ENCODE peak calls at places on chromosome 3, in ten cellular contexts. One of them, this sample, is unnamed.

GRCh38 chr3:66537735-66538134 is 36.9 kb upstream of the LRIG1 start:
- DNase-seq in heart left ventricle: no peak
- DNase-seq in IMR-90: no peak
- DNase-seq in Peyer's patch: no peak
- DNase-seq in erythroblast: no peak
- DNase-seq in uterus: no peak
- DNase-seq in lower leg skin: no peak
- DNase-seq in body of pancreas: no peak
- DNase-seq in sigmoid colon: no peak
- DNase-seq in tibial nerve: no peak
- DNase-seq in this sample: no peak

GRCh38 chr3:119681279-119681678 is 4.1 kb upstream of the COX17 start:
- DNase-seq in heart left ventricle: no peak
- DNase-seq in IMR-90: peak
- DNase-seq in Peyer's patch: no peak
- DNase-seq in erythroblast: peak
- DNase-seq in uterus: no peak
- DNase-seq in lower leg skin: no peak
- DNase-seq in body of pancreas: no peak
- DNase-seq in sigmoid colon: no peak
- DNase-seq in tibial nerve: no peak
- DNase-seq in this sample: peak

GRCh38 chr3:129051776-129052400 is 8.7 kb upstream of the GP9 start:
- DNase-seq in heart left ventricle: no peak
- DNase-seq in IMR-90: no peak
- DNase-seq in Peyer's patch: no peak
- DNase-seq in erythroblast: peak
- DNase-seq in uterus: no peak
- DNase-seq in lower leg skin: no peak
- DNase-seq in body of pancreas: peak
- DNase-seq in sigmoid colon: no peak
- DNase-seq in tibial nerve: no peak
- DNase-seq in this sample: no peak

GRCh38 chr3:185988080-185988815 is 50.4 kb upstream of the TRA2B start:
- DNase-seq in heart left ventricle: no peak
- DNase-seq in IMR-90: no peak
- DNase-seq in Peyer's patch: no peak
- DNase-seq in erythroblast: no peak
- DNase-seq in uterus: no peak
- DNase-seq in lower leg skin: no peak
- DNase-seq in body of pancreas: no peak
- DNase-seq in sigmoid colon: no peak
- DNase-seq in tibial nerve: no peak
- DNase-seq in this sample: no peak

GRCh38 chr3:71499477-71499876 is 84.1 kb downstream of the FOXP1 start:
- DNase-seq in heart left ventricle: no peak
- DNase-seq in IMR-90: no peak
- DNase-seq in Peyer's patch: no peak
- DNase-seq in erythroblast: no peak
- DNase-seq in uterus: no peak
- DNase-seq in lower leg skin: no peak
- DNase-seq in body of pancreas: no peak
- DNase-seq in sigmoid colon: no peak
- DNase-seq in tibial nerve: no peak
- DNase-seq in this sample: no peak

GRCh38 chr3:135034291-135034768 is 239.3 kb downstream of the EPHB1 start:
- DNase-seq in heart left ventricle: no peak
- DNase-seq in IMR-90: no peak
- DNase-seq in Peyer's patch: no peak
- DNase-seq in erythroblast: no peak
- DNase-seq in uterus: no peak
- DNase-seq in lower leg skin: no peak
- DNase-seq in body of pancreas: no peak
- DNase-seq in sigmoid colon: no peak
- DNase-seq in tibial nerve: no peak
- DNase-seq in this sample: no peak

GRCh38 chr3:50246517-50246954 is 10.5 kb downstream of the GNAI2 start:
- DNase-seq in heart left ventricle: peak
- DNase-seq in IMR-90: peak
- DNase-seq in Peyer's patch: peak
- DNase-seq in erythroblast: peak
- DNase-seq in uterus: peak
- DNase-seq in lower leg skin: peak
- DNase-seq in body of pancreas: no peak
- DNase-seq in sigmoid colon: no peak
- DNase-seq in tibial nerve: no peak
- DNase-seq in this sample: peak

GRCh38 chr3:37271636-37272035 is 97.3 kb upstream of the LRRFIP2 start:
- DNase-seq in heart left ventricle: no peak
- DNase-seq in IMR-90: no peak
- DNase-seq in Peyer's patch: no peak
- DNase-seq in erythroblast: no peak
- DNase-seq in uterus: no peak
- DNase-seq in lower leg skin: no peak
- DNase-seq in body of pancreas: no peak
- DNase-seq in sigmoid colon: no peak
- DNase-seq in tibial nerve: no peak
- DNase-seq in this sample: no peak

GRCh38 chr3:187794731-187795130 is 49.5 kb upstream of the BCL6 start:
- DNase-seq in heart left ventricle: no peak
- DNase-seq in IMR-90: no peak
- DNase-seq in Peyer's patch: no peak
- DNase-seq in erythroblast: no peak
- DNase-seq in uterus: no peak
- DNase-seq in lower leg skin: no peak
- DNase-seq in body of pancreas: no peak
- DNase-seq in sigmoid colon: no peak
- DNase-seq in tibial nerve: no peak
- DNase-seq in this sample: no peak

GRCh38 chr3:50474717-50475116 is 28.7 kb downstream of the CACNA2D2 start:
- DNase-seq in heart left ventricle: no peak
- DNase-seq in IMR-90: peak
- DNase-seq in Peyer's patch: no peak
- DNase-seq in erythroblast: no peak
- DNase-seq in uterus: no peak
- DNase-seq in lower leg skin: no peak
- DNase-seq in body of pancreas: no peak
- DNase-seq in sigmoid colon: no peak
- DNase-seq in tibial nerve: no peak
- DNase-seq in this sample: no peak

GRCh38 chr3:157369712-157370447 is 66.8 kb upstream of the PTX3 start:
- DNase-seq in heart left ventricle: no peak
- DNase-seq in IMR-90: no peak
- DNase-seq in Peyer's patch: no peak
- DNase-seq in erythroblast: no peak
- DNase-seq in uterus: no peak
- DNase-seq in lower leg skin: no peak
- DNase-seq in body of pancreas: peak
- DNase-seq in sigmoid colon: no peak
- DNase-seq in tibial nerve: no peak
- DNase-seq in this sample: no peak

GRCh38 chr3:192915306-192915705 is 2.4 kb downstream of the MB21D2 start:
- DNase-seq in heart left ventricle: no peak
- DNase-seq in IMR-90: peak
- DNase-seq in Peyer's patch: no peak
- DNase-seq in erythroblast: no peak
- DNase-seq in uterus: no peak
- DNase-seq in lower leg skin: no peak
- DNase-seq in body of pancreas: no peak
- DNase-seq in sigmoid colon: no peak
- DNase-seq in tibial nerve: no peak
- DNase-seq in this sample: peak

GRCh38 chr3:127629462-127630403 is 748 bp downstream of the PODXL2 start:
- DNase-seq in heart left ventricle: no peak
- DNase-seq in IMR-90: no peak
- DNase-seq in Peyer's patch: peak
- DNase-seq in erythroblast: peak
- DNase-seq in uterus: no peak
- DNase-seq in lower leg skin: no peak
- DNase-seq in body of pancreas: no peak
- DNase-seq in sigmoid colon: no peak
- DNase-seq in tibial nerve: no peak
- DNase-seq in this sample: peak

GRCh38 chr3:160801386-160802118 is 45.5 kb downstream of the PPM1L start:
- DNase-seq in heart left ventricle: peak
- DNase-seq in IMR-90: peak
- DNase-seq in Peyer's patch: peak
- DNase-seq in erythroblast: no peak
- DNase-seq in uterus: no peak
- DNase-seq in lower leg skin: peak
- DNase-seq in body of pancreas: peak
- DNase-seq in sigmoid colon: peak
- DNase-seq in tibial nerve: peak
- DNase-seq in this sample: peak

GRCh38 chr3:33787328-33788009 is 11.0 kb upstream of the PDCD6IP start:
- DNase-seq in heart left ventricle: peak
- DNase-seq in IMR-90: peak
- DNase-seq in Peyer's patch: peak
- DNase-seq in erythroblast: peak
- DNase-seq in uterus: peak
- DNase-seq in lower leg skin: peak
- DNase-seq in body of pancreas: peak
- DNase-seq in sigmoid colon: peak
- DNase-seq in tibial nerve: peak
- DNase-seq in this sample: peak

GRCh38 chr3:195236076-195236798 is 34.7 kb downstream of the XXYLT1 start:
- DNase-seq in heart left ventricle: no peak
- DNase-seq in IMR-90: no peak
- DNase-seq in Peyer's patch: peak
- DNase-seq in erythroblast: no peak
- DNase-seq in uterus: peak
- DNase-seq in lower leg skin: no peak
- DNase-seq in body of pancreas: no peak
- DNase-seq in sigmoid colon: peak
- DNase-seq in tibial nerve: no peak
- DNase-seq in this sample: no peak

GRCh38 chr3:69313251-69313650 is 72.6 kb downstream of the FRMD4B start:
- DNase-seq in heart left ventricle: no peak
- DNase-seq in IMR-90: no peak
- DNase-seq in Peyer's patch: no peak
- DNase-seq in erythroblast: no peak
- DNase-seq in uterus: no peak
- DNase-seq in lower leg skin: no peak
- DNase-seq in body of pancreas: no peak
- DNase-seq in sigmoid colon: no peak
- DNase-seq in tibial nerve: no peak
- DNase-seq in this sample: no peak

GRCh38 chr3:8963137-8963853 is at the start of gene RAD18:
- DNase-seq in heart left ventricle: peak
- DNase-seq in IMR-90: peak
- DNase-seq in Peyer's patch: peak
- DNase-seq in erythroblast: peak
- DNase-seq in uterus: peak
- DNase-seq in lower leg skin: peak
- DNase-seq in body of pancreas: peak
- DNase-seq in sigmoid colon: peak
- DNase-seq in tibial nerve: peak
- DNase-seq in this sample: peak
- TF ChIP-seq POLR2A in heart left ventricle: peak
- TF ChIP-seq POLR2A in IMR-90: peak
- TF ChIP-seq POLR2A in Peyer's patch: no peak
- TF ChIP-seq POLR2A in erythroblast: peak
- TF ChIP-seq POLR2A in uterus: no peak
- TF ChIP-seq POLR2A in lower leg skin: no peak
- TF ChIP-seq POLR2A in body of pancreas: peak
- TF ChIP-seq POLR2A in sigmoid colon: no peak
- TF ChIP-seq POLR2A in tibial nerve: no peak
- TF ChIP-seq POLR2A in this sample: peak

DNA sequence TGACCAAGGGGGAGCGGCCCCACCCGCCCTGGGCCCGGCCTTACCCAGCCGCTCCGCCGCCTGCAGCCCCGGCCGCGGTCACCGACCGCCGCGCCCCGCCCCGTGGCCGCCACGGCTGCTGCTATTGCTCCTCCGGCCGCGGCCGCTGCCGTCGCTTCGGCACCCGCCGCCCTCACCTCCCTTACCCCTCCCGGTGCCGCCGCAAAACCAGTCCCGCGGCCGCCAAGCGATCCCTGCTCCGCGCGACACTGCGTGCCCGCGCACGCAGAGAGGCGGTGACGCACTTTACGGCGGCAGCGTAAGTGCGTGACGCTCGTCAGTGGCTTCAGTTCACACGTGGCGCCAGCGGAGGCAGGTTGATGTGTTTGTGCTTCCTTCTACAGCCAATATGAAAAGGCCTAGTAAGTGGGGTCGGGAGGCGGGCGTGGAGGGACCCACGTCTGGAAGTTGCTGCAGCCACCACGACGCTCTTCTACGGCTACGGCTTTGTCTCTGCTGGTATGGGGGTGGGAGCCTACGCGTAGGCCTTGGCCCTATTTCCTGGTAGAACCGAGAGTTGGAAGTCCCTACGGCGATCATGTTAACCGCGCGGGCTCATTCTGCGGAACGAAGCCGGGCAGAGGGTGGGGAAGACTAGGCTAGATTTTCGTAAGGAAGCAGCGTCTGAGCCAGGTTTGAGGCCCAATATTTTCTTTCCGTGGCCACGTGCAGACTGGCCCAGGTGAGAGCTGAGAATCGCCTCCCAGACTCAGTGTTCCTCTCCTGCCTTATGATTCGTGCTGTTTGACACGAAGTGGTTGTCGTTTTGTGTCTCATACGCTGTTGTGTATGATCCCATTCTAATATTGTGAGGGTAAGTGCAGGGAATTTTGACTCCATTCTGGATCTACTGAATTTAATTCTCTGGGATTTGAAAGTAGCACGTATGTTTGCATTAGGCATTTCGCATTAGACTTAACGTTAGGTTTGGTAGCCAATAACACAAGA is at the start of the genes GNL3 and PBRM1:
- DNase-seq in heart left ventricle: peak
- DNase-seq in IMR-90: peak
- DNase-seq in Peyer's patch: peak
- DNase-seq in erythroblast: peak
- DNase-seq in uterus: peak
- DNase-seq in lower leg skin: peak
- DNase-seq in body of pancreas: peak
- DNase-seq in sigmoid colon: peak
- DNase-seq in tibial nerve: peak
- DNase-seq in this sample: peak
- TF ChIP-seq POLR2A in heart left ventricle: peak
- TF ChIP-seq POLR2A in IMR-90: peak
- TF ChIP-seq POLR2A in Peyer's patch: peak
- TF ChIP-seq POLR2A in erythroblast: peak
- TF ChIP-seq POLR2A in uterus: peak
- TF ChIP-seq POLR2A in lower leg skin: no peak
- TF ChIP-seq POLR2A in body of pancreas: peak
- TF ChIP-seq POLR2A in sigmoid colon: peak
- TF ChIP-seq POLR2A in tibial nerve: peak
- TF ChIP-seq POLR2A in this sample: peak

GRCh38 chr3:182682263-182683229 is 110.8 kb upstream of the ATP11B start:
- DNase-seq in heart left ventricle: peak
- DNase-seq in IMR-90: peak
- DNase-seq in Peyer's patch: peak
- DNase-seq in erythroblast: peak
- DNase-seq in uterus: peak
- DNase-seq in lower leg skin: no peak
- DNase-seq in body of pancreas: peak
- DNase-seq in sigmoid colon: no peak
- DNase-seq in tibial nerve: no peak
- DNase-seq in this sample: peak
- TF ChIP-seq POLR2A in heart left ventricle: no peak
- TF ChIP-seq POLR2A in IMR-90: no peak
- TF ChIP-seq POLR2A in Peyer's patch: no peak
- TF ChIP-seq POLR2A in erythroblast: no peak
- TF ChIP-seq POLR2A in uterus: no peak
- TF ChIP-seq POLR2A in lower leg skin: no peak
- TF ChIP-seq POLR2A in body of pancreas: no peak
- TF ChIP-seq POLR2A in sigmoid colon: no peak
- TF ChIP-seq POLR2A in tibial nerve: no peak
- TF ChIP-seq POLR2A in this sample: no peak

GRCh38 chr3:61251174-61251972 is at the start of gene FHIT:
- DNase-seq in heart left ventricle: peak
- DNase-seq in IMR-90: peak
- DNase-seq in Peyer's patch: peak
- DNase-seq in erythroblast: peak
- DNase-seq in uterus: peak
- DNase-seq in lower leg skin: peak
- DNase-seq in body of pancreas: peak
- DNase-seq in sigmoid colon: peak
- DNase-seq in tibial nerve: peak
- DNase-seq in this sample: peak
- TF ChIP-seq POLR2A in heart left ventricle: peak
- TF ChIP-seq POLR2A in IMR-90: no peak
- TF ChIP-seq POLR2A in Peyer's patch: peak
- TF ChIP-seq POLR2A in erythroblast: peak
- TF ChIP-seq POLR2A in uterus: peak
- TF ChIP-seq POLR2A in lower leg skin: no peak
- TF ChIP-seq POLR2A in body of pancreas: peak
- TF ChIP-seq POLR2A in sigmoid colon: peak
- TF ChIP-seq POLR2A in tibial nerve: no peak
- TF ChIP-seq POLR2A in this sample: peak